ENCODE peak calls at places on chromosome 20, in seven cellular contexts. X is coronary artery; Z is aorta; R is breast epithelium; J is sigmoid colon; Y is naive thymus-derived CD4-positive, alpha-beta T cell; U is keratinocyte. N is an unnamed sample.

GRCh38 chr20:53805895-53806384 is 212.3 kb upstream of the ZNF217 start:
- DNase-seq in X (no peak), Z (no peak), R (peak), J (no peak), Y (no peak), U (no peak), N (no peak)

GRCh38 chr20:46814366-46815232 is 80.0 kb upstream of the EYA2 start:
- DNase-seq in X (no peak), Z (no peak), R (no peak), J (no peak), Y (no peak), U (no peak), N (peak)

GRCh38 chr20:53578492-53579222 is 15.0 kb downstream of the ZNF217 start:
- DNase-seq in X (no peak), Z (no peak), R (peak), J (no peak), Y (peak), U (no peak), N (no peak)

GRCh38 chr20:50445367-50446151 is 64.6 kb upstream of the PTPN1 start:
- DNase-seq in X (no peak), Z (peak), R (no peak), J (no peak), Y (no peak), U (no peak), N (no peak)

GRCh38 chr20:49132995-49133451 is 55.1 kb downstream of the STAU1 start:
- DNase-seq in X (peak), Z (no peak), R (no peak), J (no peak), Y (peak), U (peak), N (no peak)

GRCh38 chr20:11168026-11168425 is 494.2 kb upstream of the JAG1 start:
- DNase-seq in X (no peak), Z (no peak), R (no peak), J (no peak), Y (no peak), U (no peak), N (peak)

GRCh38 chr20:49507741-49508434 is 25.4 kb upstream of the KCNB1 start:
- DNase-seq in X (no peak), Z (no peak), R (no peak), J (peak), Y (no peak), U (no peak), N (peak)

GRCh38 chr20:50518270-50518721 is 8.1 kb downstream of the PTPN1 start:
- DNase-seq in X (no peak), Z (no peak), R (no peak), J (no peak), Y (no peak), U (no peak), N (no peak)

GRCh38 chr20:58308290-58308679 is 1.2 kb upstream of the RAB22A start:
- DNase-seq in X (no peak), Z (no peak), R (no peak), J (no peak), Y (no peak), U (no peak), N (no peak)
- H3K27ac ChIP-seq in X (peak), Z (no peak), R (peak), J (peak), Y (peak), U (peak), N (no peak)

DNA sequence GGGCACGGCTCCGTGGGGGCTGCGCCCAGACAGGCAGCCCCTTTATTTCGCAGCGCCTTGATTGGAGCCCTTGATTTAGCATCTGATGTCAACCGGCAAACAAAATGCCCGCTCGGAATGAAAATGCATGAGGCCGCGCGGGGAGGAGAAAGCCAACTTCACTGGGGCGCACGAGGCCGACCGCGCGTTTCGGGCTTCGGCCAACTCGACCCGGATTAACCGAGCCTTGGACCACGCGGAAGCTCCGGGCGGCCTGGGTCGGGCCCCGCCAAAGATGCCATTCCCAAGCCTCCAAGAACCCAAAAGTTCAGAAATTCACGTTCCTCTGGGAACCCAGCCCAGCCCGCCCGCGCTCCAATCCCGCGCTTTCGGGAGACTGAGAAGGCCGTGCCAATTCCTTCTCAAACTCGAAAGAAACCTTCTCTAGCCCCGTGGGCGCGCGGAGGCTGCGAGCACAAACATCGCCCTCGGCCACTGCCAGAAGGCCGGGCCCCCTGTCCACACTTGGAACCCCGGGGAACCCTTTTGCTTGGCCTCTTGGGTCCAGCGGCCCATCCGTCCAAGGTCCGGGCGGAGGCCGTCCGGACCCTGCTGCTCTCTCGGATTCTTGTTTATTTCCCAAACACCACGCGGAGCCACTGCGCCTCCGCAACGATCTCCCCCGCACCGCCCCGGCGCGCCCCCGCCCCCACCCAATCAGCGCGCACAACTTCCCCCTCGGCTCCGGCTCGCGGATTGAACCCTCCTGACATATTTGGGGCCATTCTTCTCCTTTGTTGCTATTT is 816 bp upstream of the INSM1 start:
- DNase-seq in X (no peak), Z (no peak), R (no peak), J (no peak), Y (no peak), U (no peak), N (no peak)
- H3K27ac ChIP-seq in X (no peak), Z (no peak), R (no peak), J (no peak), Y (no peak), U (no peak), N (no peak)

DNA sequence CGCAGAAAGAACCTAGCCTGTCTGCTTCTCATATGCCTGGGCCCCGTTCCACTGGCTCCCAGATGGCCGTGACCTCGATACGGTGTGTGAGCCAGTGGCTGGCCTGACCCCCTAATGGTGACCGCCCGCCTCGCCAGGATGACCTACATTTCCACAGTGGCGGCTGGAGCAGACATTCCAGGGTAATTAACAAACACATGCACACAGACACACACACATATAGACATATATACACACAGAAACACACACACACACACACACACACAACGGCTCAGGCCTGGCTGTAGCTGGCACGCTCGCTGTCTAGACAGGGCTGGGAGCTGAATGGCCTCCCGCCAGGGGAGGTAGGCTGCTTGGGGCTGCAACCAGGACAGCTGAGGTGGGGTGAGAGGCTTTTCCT is 227.1 kb downstream of the ANKRD60 start:
- DNase-seq in X (no peak), Z (peak), R (peak), J (no peak), Y (no peak), U (no peak), N (no peak)
- H3K27ac ChIP-seq in X (peak), Z (no peak), R (no peak), J (no peak), Y (no peak), U (no peak), N (no peak)

DNA sequence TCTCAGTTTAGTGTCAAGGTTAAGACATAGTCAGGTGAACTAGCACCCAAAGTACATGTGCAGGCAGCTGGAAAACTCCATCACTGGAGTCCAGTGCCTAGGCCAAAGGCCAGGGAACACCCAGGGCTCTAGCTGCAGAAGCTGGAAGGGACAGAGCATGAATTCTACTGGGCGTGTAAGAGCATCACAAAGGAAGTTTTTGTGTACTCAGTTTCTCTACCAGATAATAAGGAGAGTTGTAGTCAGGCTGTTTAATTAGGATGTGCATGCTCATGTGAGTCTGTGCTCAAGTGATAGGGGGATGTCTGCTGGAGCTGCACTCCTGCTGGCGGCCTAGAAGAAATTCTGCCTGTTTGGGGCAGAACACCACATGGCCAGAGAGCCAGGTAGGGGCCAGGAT is 8.1 kb downstream of the L3MBTL1 start:
- DNase-seq in X (no peak), Z (no peak), R (no peak), J (no peak), Y (no peak), U (no peak), N (no peak)
- H3K27ac ChIP-seq in X (no peak), Z (no peak), R (no peak), J (no peak), Y (no peak), U (no peak), N (no peak)

GRCh38 chr20:15638781-15639180 is 934.5 kb downstream of the KIF16B start:
- DNase-seq in X (no peak), Z (no peak), R (no peak), J (no peak), Y (no peak), U (no peak), N (no peak)

GRCh38 chr20:15642099-15642498 is 931.1 kb downstream of the KIF16B start:
- DNase-seq in X (no peak), Z (no peak), R (no peak), J (no peak), Y (no peak), U (no peak), N (no peak)

GRCh38 chr20:15639839-15640238 is 933.4 kb downstream of the KIF16B start:
- DNase-seq in X (no peak), Z (no peak), R (no peak), J (no peak), Y (no peak), U (no peak), N (no peak)

GRCh38 chr20:15642676-15643075 is 930.6 kb downstream of the KIF16B start:
- DNase-seq in X (no peak), Z (no peak), R (no peak), J (no peak), Y (no peak), U (no peak), N (no peak)

GRCh38 chr20:15637971-15638754 is 935.1 kb downstream of the KIF16B start:
- DNase-seq in X (no peak), Z (no peak), R (no peak), J (no peak), Y (no peak), U (no peak), N (no peak)
- H3K27ac ChIP-seq in X (no peak), Z (no peak), R (peak), J (no peak), Y (no peak), U (no peak), N (no peak)

GRCh38 chr20:64080013-64080812 is at the start of gene OPRL1:
- DNase-seq in X (no peak), Z (no peak), R (no peak), J (no peak), Y (peak), U (no peak), N (no peak)
- H3K27ac ChIP-seq in X (peak), Z (no peak), R (peak), J (peak), Y (peak), U (no peak), N (no peak)

GRCh38 chr20:31879143-31879987 is 8.9 kb downstream of the TTLL9 start:
- DNase-seq in X (peak), Z (peak), R (peak), J (peak), Y (peak), U (peak), N (peak)

GRCh38 chr20:31881945-31882344 is 11.5 kb downstream of the TTLL9 start:
- DNase-seq in X (no peak), Z (no peak), R (no peak), J (no peak), Y (no peak), U (no peak), N (no peak)

GRCh38 chr20:31883829-31884228 is 13.4 kb downstream of the TTLL9 start:
- DNase-seq in X (no peak), Z (no peak), R (no peak), J (no peak), Y (no peak), U (no peak), N (no peak)
- H3K27ac ChIP-seq in X (no peak), Z (no peak), R (no peak), J (no peak), Y (no peak), U (no peak), N (no peak)

GRCh38 chr20:4950841-4951240 is 50.5 kb downstream of the SLC23A2 start:
- DNase-seq in X (no peak), Z (no peak), R (no peak), J (no peak), Y (no peak), U (no peak), N (no peak)
- H3K27ac ChIP-seq in X (peak), Z (peak), R (peak), J (peak), Y (no peak), U (peak), N (peak)

N was measured in epithelial cell of prostate.